ENCODE peak calls at places on chromosomes 6 and 20, in six cellular contexts. G is ovary, F is HepG2, C is adrenal gland, L is esophagus muscularis mucosa, T is heart left ventricle. Y is an unnamed sample.

GRCh38 chr20:611047-611842 is 1.1 kb upstream of the TCF15 start:
- DNase-seq in G (no peak), F (no peak), C (no peak), L (no peak), T (no peak), Y (no peak)

GRCh38 chr20:41135187-41135887 is 2.0 kb upstream of the PLCG1 start:
- DNase-seq in G (no peak), F (peak), C (peak), L (no peak), T (no peak), Y (no peak)

GRCh38 chr6:124974770-124975377 is 12.6 kb downstream of the RNF217 start:
- DNase-seq in G (no peak), F (no peak), C (no peak), L (no peak), T (no peak), Y (no peak)

GRCh38 chr20:47156431-47156841 is 200.1 kb downstream of the ZMYND8 start:
- DNase-seq in G (no peak), F (no peak), C (no peak), L (no peak), T (no peak), Y (no peak)

GRCh38 chr6:167683028-167683862 is 143.5 kb upstream of the AFDN start:
- DNase-seq in G (peak), F (peak), C (peak), L (no peak), T (peak), Y (peak)

GRCh38 chr20:41168281-41169183 is 31.2 kb downstream of the PLCG1 start:
- DNase-seq in G (no peak), F (no peak), C (no peak), L (no peak), T (no peak), Y (peak)

GRCh38 chr20:16036331-16036730 is 536.9 kb downstream of the KIF16B start:
- DNase-seq in G (no peak), F (no peak), C (no peak), L (no peak), T (no peak), Y (no peak)

GRCh38 chr6:8414844-8415243 is 20.5 kb downstream of the SLC35B3 start:
- DNase-seq in G (no peak), F (no peak), C (no peak), L (no peak), T (no peak), Y (no peak)

GRCh38 chr6:90168693-90169131 is 127.9 kb downstream of the BACH2 start:
- DNase-seq in G (no peak), F (no peak), C (no peak), L (no peak), T (no peak), Y (no peak)

GRCh38 chr6:126264265-126264664 is 75.7 kb upstream of the CENPW start:
- DNase-seq in G (no peak), F (no peak), C (no peak), L (no peak), T (no peak), Y (no peak)

GRCh38 chr6:169158750-169159149 is 94.9 kb downstream of the THBS2 start:
- DNase-seq in G (peak), F (no peak), C (no peak), L (peak), T (no peak), Y (no peak)

GRCh38 chr6:162636167-162636566 is 91.4 kb downstream of the PRKN start:
- DNase-seq in G (no peak), F (no peak), C (no peak), L (no peak), T (no peak), Y (no peak)

GRCh38 chr6:37145443-37145842 is 24.5 kb upstream of the PIM1 start:
- DNase-seq in G (no peak), F (no peak), C (no peak), L (no peak), T (no peak), Y (no peak)

GRCh38 chr6:31037692-31038091 is 27.4 kb downstream of the MUC22 start:
- DNase-seq in G (no peak), F (no peak), C (no peak), L (no peak), T (no peak), Y (no peak)

GRCh38 chr6:128150376-128150775 is 249.5 kb upstream of the THEMIS start:
- DNase-seq in G (no peak), F (no peak), C (no peak), L (no peak), T (no peak), Y (no peak)

GRCh38 chr20:58297394-58297793 is 12.1 kb upstream of the RAB22A start:
- DNase-seq in G (no peak), F (no peak), C (no peak), L (no peak), T (no peak), Y (no peak)

GRCh38 chr20:11159728-11160127 is 485.9 kb upstream of the JAG1 start:
- DNase-seq in G (peak), F (no peak), C (no peak), L (no peak), T (peak), Y (peak)

GRCh38 chr6:52503344-52503747 is 73.5 kb downstream of the TRAM2 start:
- DNase-seq in G (no peak), F (no peak), C (no peak), L (no peak), T (no peak), Y (no peak)
- H3K27ac ChIP-seq in G (no peak), F (no peak), C (no peak), L (peak), T (peak), Y (peak)

DNA sequence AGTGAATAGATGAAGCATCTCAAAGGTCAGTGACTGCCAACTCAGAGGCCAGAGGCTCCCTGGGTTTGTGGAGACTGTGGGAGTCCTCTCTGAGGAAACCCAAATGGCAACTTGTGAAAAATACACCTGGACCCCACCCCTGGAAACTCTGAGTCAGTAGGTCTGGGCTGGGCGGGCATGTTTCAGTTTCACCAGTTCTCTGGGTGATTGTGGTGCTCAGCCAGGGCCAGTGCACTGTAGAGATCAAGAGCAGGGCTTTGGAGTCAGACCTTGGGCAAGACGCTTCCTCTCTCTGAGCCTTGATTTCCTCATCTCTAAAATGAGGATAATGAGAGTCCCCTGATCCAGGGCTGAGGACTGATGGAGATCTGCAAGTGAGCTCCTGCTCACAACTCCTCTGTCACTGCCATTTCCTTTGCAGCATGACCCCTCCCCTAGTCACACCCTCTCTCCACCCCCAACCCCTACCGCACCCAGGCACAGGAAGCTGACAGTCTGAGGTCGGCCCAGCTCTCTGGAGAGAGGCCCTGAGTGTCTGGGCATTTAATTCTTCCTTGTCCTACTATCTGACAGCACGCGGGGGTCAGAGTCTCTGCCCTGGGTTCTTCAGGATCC is 5.1 kb downstream of the DEF6 start:
- DNase-seq in G (no peak), F (no peak), C (no peak), L (no peak), T (peak), Y (no peak)
- TF ChIP-seq POLR2A in G (no peak), F (no peak), C (no peak), L (no peak), T (no peak), Y (no peak)

GRCh38 chr20:36507746-36508145 is 33.6 kb upstream of the MYL9 start:
- DNase-seq in G (no peak), F (no peak), C (no peak), L (no peak), T (no peak), Y (no peak)

GRCh38 chr20:36501367-36502006 is 39.8 kb upstream of the MYL9 start:
- DNase-seq in G (no peak), F (no peak), C (no peak), L (no peak), T (no peak), Y (no peak)

GRCh38 chr20:36504295-36504694 is 37.0 kb upstream of the MYL9 start:
- DNase-seq in G (no peak), F (no peak), C (no peak), L (no peak), T (no peak), Y (no peak)

GRCh38 chr20:36506253-36506652 is 35.1 kb upstream of the MYL9 start:
- DNase-seq in G (no peak), F (peak), C (no peak), L (no peak), T (no peak), Y (no peak)
- TF ChIP-seq CTCF in G (no peak), F (peak), C (peak), L (peak), T (peak), Y (no peak)

GRCh38 chr6:33714385-33715040 is 3.0 kb upstream of the UQCC2 start:
- DNase-seq in G (no peak), F (peak), C (no peak), L (no peak), T (no peak), Y (no peak)

GRCh38 chr6:33718713-33719112 is 7.2 kb upstream of the UQCC2 start:
- DNase-seq in G (no peak), F (no peak), C (no peak), L (no peak), T (no peak), Y (no peak)

GRCh38 chr6:33717857-33718552 is 6.5 kb upstream of the UQCC2 start:
- DNase-seq in G (peak), F (no peak), C (no peak), L (no peak), T (no peak), Y (no peak)

GRCh38 chr6:33716890-33717632 is 5.6 kb upstream of the UQCC2 start:
- DNase-seq in G (no peak), F (peak), C (no peak), L (no peak), T (no peak), Y (no peak)

GRCh38 chr6:33716379-33716778 is 4.9 kb upstream of the UQCC2 start:
- DNase-seq in G (no peak), F (no peak), C (no peak), L (no peak), T (no peak), Y (no peak)
- H3K27ac ChIP-seq in G (no peak), F (no peak), C (no peak), L (no peak), T (no peak), Y (peak)

GRCh38 chr6:41690541-41691330 is 44.7 kb downstream of the TFEB start:
- DNase-seq in G (no peak), F (no peak), C (no peak), L (no peak), T (no peak), Y (no peak)

GRCh38 chr6:41692735-41693134 is 42.7 kb downstream of the TFEB start:
- DNase-seq in G (no peak), F (no peak), C (no peak), L (no peak), T (no peak), Y (no peak)

GRCh38 chr6:41693281-41693838 is 42.0 kb downstream of the TFEB start:
- DNase-seq in G (no peak), F (no peak), C (no peak), L (no peak), T (no peak), Y (no peak)

GRCh38 chr6:41691426-41692079 is 43.9 kb downstream of the TFEB start:
- DNase-seq in G (no peak), F (no peak), C (no peak), L (no peak), T (no peak), Y (no peak)

GRCh38 chr6:41692080-41692675 is 43.2 kb downstream of the TFEB start:
- DNase-seq in G (no peak), F (no peak), C (no peak), L (no peak), T (no peak), Y (no peak)
- TF ChIP-seq POLR2A in G (no peak), F (no peak), C (no peak), L (no peak), T (no peak), Y (no peak)

GRCh38 chr20:25668446-25668845 is 28.2 kb downstream of the ZNF337 start:
- DNase-seq in G (no peak), F (no peak), C (no peak), L (peak), T (no peak), Y (no peak)

GRCh38 chr20:25672659-25673058 is 24.0 kb downstream of the ZNF337 start:
- DNase-seq in G (no peak), F (no peak), C (no peak), L (peak), T (no peak), Y (no peak)

GRCh38 chr20:25675161-25675560 is 21.5 kb downstream of the ZNF337 start:
- DNase-seq in G (no peak), F (no peak), C (no peak), L (peak), T (no peak), Y (no peak)

GRCh38 chr20:25669826-25670422 is 26.7 kb downstream of the ZNF337 start:
- DNase-seq in G (no peak), F (peak), C (no peak), L (peak), T (no peak), Y (no peak)
- TF ChIP-seq CTCF in G (no peak), F (peak), C (no peak), L (no peak), T (no peak), Y (no peak)

GRCh38 chr20:50393242-50393641 is 116.9 kb upstream of the PTPN1 start:
- DNase-seq in G (no peak), F (no peak), C (no peak), L (no peak), T (no peak), Y (no peak)
- H3K27ac ChIP-seq in G (no peak), F (no peak), C (no peak), L (no peak), T (no peak), Y (no peak)

Y was measured in breast epithelium.